ENCODE peak calls at places on chromosomes 6 and 20, in ten cellular contexts. V is lower lobe of right lung, Y is testis, N is cardiac muscle cell, U is ovary, I is right cardiac atrium, F is body of pancreas, R is heart left ventricle, H is lung, J is PC-9. K is an unnamed sample.

GRCh38 chr6:144778773-144779531 is 493.8 kb downstream of the UTRN start:
- DNase-seq in U (no peak), I (no peak), N (no peak), R (no peak), H (no peak), V (no peak), J (no peak), Y (no peak), F (no peak), K (no peak)

GRCh38 chr6:119181046-119181445 is 102.6 kb upstream of the FAM184A start:
- DNase-seq in V (no peak), R (no peak), I (no peak), Y (no peak), U (no peak), J (no peak), H (no peak), N (no peak), F (no peak), K (no peak)

GRCh38 chr6:29568021-29568420 is 8.5 kb upstream of the UBD start:
- DNase-seq in V (no peak), R (no peak), J (no peak), U (no peak), H (no peak), I (no peak), F (no peak), N (no peak), Y (no peak), K (no peak)

GRCh38 chr6:150409576-150410066 is 40.8 kb downstream of the IYD start:
- DNase-seq in V (peak; percentile 67), J (no peak), H (peak; percentile 77), F (peak; percentile 68), R (peak; percentile 68), Y (peak; percentile 66), N (peak; percentile 27), I (peak; percentile 58), U (peak; percentile 55), K (no peak)

GRCh38 chr6:156776841-156777576 is at the start of gene ARID1B:
- DNase-seq in Y (peak; percentile 74), J (peak; percentile 61), I (peak; percentile 86), R (peak; percentile 87), H (peak; percentile 82), F (peak; percentile 83), N (peak; percentile 90), U (peak; percentile 88), V (peak; percentile 91), K (no peak)

GRCh38 chr6:19159087-19159486 is 678.1 kb upstream of the ID4 start:
- DNase-seq in N (no peak), R (no peak), V (no peak), F (no peak), U (no peak), Y (no peak), H (no peak), I (no peak), J (no peak), K (no peak)

GRCh38 chr6:2763876-2764540 is 1.2 kb upstream of the WRNIP1 start:
- DNase-seq in J (no peak), N (no peak), R (no peak), U (peak; percentile 59), F (no peak), H (no peak), V (peak; percentile 53), I (no peak), Y (peak; percentile 34), K (no peak)

GRCh38 chr6:52634211-52634610 is 36.7 kb upstream of the TMEM14A start:
- DNase-seq in J (no peak), Y (no peak), H (no peak), I (no peak), N (no peak), R (no peak), V (no peak), U (no peak), F (no peak), K (no peak)

GRCh38 chr6:108689279-108690161 is 128.8 kb downstream of the FOXO3 start:
- DNase-seq in V (peak; percentile 91), R (peak; percentile 86), I (peak; percentile 86), J (peak; percentile 96), H (peak; percentile 93), Y (peak; percentile 69), F (peak; percentile 98), U (peak; percentile 87), N (no peak), K (no peak)

GRCh38 chr20:46520976-46521579 is 7.7 kb upstream of the ZNF334 start:
- DNase-seq in N (peak; percentile 68), U (no peak), V (peak; percentile 51), H (peak; percentile 40), F (peak; percentile 56), I (no peak), J (peak; percentile 52), R (peak; percentile 19), Y (peak; percentile 76), K (peak; percentile 74)

GRCh38 chr20:15411781-15412180 is 1074.4 kb upstream of the FLRT3 start:
- DNase-seq in V (no peak), N (no peak), J (no peak), Y (no peak), I (no peak), U (no peak), F (no peak), R (no peak), H (no peak), K (no peak)

GRCh38 chr6:27422651-27423332 is 34.2 kb downstream of the ZNF391 start:
- DNase-seq in H (no peak), I (peak; percentile 18), U (peak; percentile 36), F (no peak), V (no peak), R (no peak), J (no peak), Y (peak; percentile 54), N (no peak), K (peak; percentile 29)

GRCh38 chr20:1166963-1167720 is 17.6 kb downstream of the TMEM74B start:
- DNase-seq in H (no peak), V (no peak), J (no peak), F (no peak), R (no peak), I (no peak), U (no peak), Y (no peak), N (no peak), K (no peak)

GRCh38 chr6:18234564-18234963 is 29.8 kb downstream of the DEK start:
- DNase-seq in Y (no peak), R (no peak), F (no peak), V (no peak), I (no peak), U (no peak), J (no peak), N (no peak), H (no peak), K (no peak)

GRCh38 chr6:150312395-150312794 is 56.4 kb upstream of the IYD start:
- DNase-seq in J (no peak), V (no peak), F (no peak), U (no peak), N (no peak), I (no peak), R (no peak), H (no peak), Y (no peak), K (no peak)

DNA sequence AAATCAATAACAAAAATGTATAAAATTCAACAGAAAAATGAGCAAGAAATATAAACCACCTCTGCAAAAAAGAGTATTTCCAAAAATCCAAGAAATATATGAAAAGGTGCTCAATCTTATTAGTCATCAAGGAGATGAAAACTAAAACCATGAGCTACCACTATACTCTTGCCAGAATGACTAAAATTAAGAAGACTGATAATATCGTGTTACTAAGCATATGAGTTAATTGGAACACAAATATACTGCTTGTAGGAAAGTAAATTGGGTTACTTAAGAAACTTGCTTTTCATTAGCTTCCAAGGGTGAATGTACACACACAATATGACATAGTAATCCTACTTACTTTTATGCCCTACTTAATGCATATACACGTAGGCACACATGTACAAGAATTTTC is 3.4 kb downstream of the THEMIS start:
- DNase-seq in Y (no peak), J (no peak), N (no peak), R (no peak), F (no peak), H (no peak), I (no peak), U (no peak), V (no peak), K (no peak)
- H3K4me1 ChIP-seq in Y (no peaks in the 10 kb centered on the region), J (no peaks in the 10 kb centered on the region), N (no peaks in the 10 kb centered on the region), R (no peaks in the 10 kb centered on the region), F (no peaks in the 10 kb centered on the region), H (no peaks in the 10 kb centered on the region), I (no peaks in the 10 kb centered on the region), U (no peaks in the 10 kb centered on the region), V (no peaks in the 10 kb centered on the region), K (no peaks in the 10 kb centered on the region)

GRCh38 chr6:1576166-1576565 is 33.5 kb upstream of the FOXC1 start:
- DNase-seq in J (no peak), I (no peak), F (no peak), V (no peak), U (no peak), R (no peak), N (no peak), H (no peak), Y (no peak), K (no peak)
- H3K27ac ChIP-seq in J (no peak overlapping the region), I (no peak overlapping the region), F (no peak overlapping the region), V (peak overlapping the region; percentile 62), U (no peak overlapping the region), R (peak overlapping the region; percentile 57), N (no peak overlapping the region), H (no peak overlapping the region), Y (peak overlapping the region; percentile 75), K (no peak overlapping the region)

GRCh38 chr6:99016355-99016754 is 68.6 kb upstream of the FBXL4 start:
- DNase-seq in Y (no peak), R (no peak), N (no peak), H (no peak), F (no peak), I (no peak), V (no peak), U (no peak), J (no peak), K (no peak)

GRCh38 chr6:99013145-99013544 is 65.4 kb upstream of the FBXL4 start:
- DNase-seq in R (no peak), I (no peak), Y (no peak), V (no peak), N (no peak), J (peak; percentile 32), F (no peak), U (no peak), H (no peak), K (no peak)

GRCh38 chr6:99019341-99019740 is 71.6 kb upstream of the FBXL4 start:
- DNase-seq in V (no peak), R (no peak), Y (no peak), U (no peak), I (no peak), J (no peak), F (no peak), H (no peak), N (no peak), K (no peak)

GRCh38 chr6:99011151-99011550 is 63.4 kb upstream of the FBXL4 start:
- DNase-seq in I (no peak), R (no peak), U (no peak), H (no peak), Y (no peak), V (no peak), J (no peak), F (no peak), N (no peak), K (no peak)

GRCh38 chr6:99013661-99014458 is 66.1 kb upstream of the FBXL4 start:
- DNase-seq in I (no peak), V (no peak), R (no peak), N (no peak), U (no peak), J (no peak), Y (no peak), H (no peak), F (no peak), K (no peak)
- H3K4me1 ChIP-seq in I (no peaks in the 10 kb centered on the region), V (no peaks in the 10 kb centered on the region), R (no peaks in the 10 kb centered on the region), N (no peaks in the 10 kb centered on the region), U (no peaks in the 10 kb centered on the region), J (peaks cover 19% of the 10 kb centered on the region), Y (no peaks in the 10 kb centered on the region), H (no peaks in the 10 kb centered on the region), F (no peaks in the 10 kb centered on the region), K (no peaks in the 10 kb centered on the region)

GRCh38 chr20:60261323-60261722 is 303.1 kb downstream of the CDH26 start:
- DNase-seq in N (no peak), F (no peak), Y (no peak), U (no peak), V (no peak), R (no peak), H (no peak), I (no peak), J (no peak), K (no peak)
- H3K27ac ChIP-seq in N (no peak overlapping the region), F (no peak overlapping the region), Y (no peak overlapping the region), U (no peak overlapping the region), V (no peak overlapping the region), R (no peak overlapping the region), H (no peak overlapping the region), I (no peak overlapping the region), J (no peak overlapping the region), K (no peak overlapping the region)